ENCODE peak calls at places on chromosomes 5 and 9, in five cellular contexts. One of them, this sample, is unnamed.

GRCh38 chr5:169442354-169443248 is 141.0 kb upstream of the SPDL1 start:
- DNase-seq in CD4-positive, alpha-beta T cell: no peak
- DNase-seq in right lobe of liver: no peak
- DNase-seq in C1 segment of cervical spinal cord: no peak
- DNase-seq in stimulated activated CD8-positive, alpha-beta memory T cell treated with anti-CD3 and anti-CD28 coated beads, Interleukin-4, amount 100 ng/mL, for 24 hours: no peak
- DNase-seq in this sample: no peak

GRCh38 chr5:146359836-146360235 is 21.2 kb downstream of the POU4F3 start:
- DNase-seq in CD4-positive, alpha-beta T cell: no peak
- DNase-seq in right lobe of liver: no peak
- DNase-seq in C1 segment of cervical spinal cord: no peak
- DNase-seq in stimulated activated CD8-positive, alpha-beta memory T cell treated with anti-CD3 and anti-CD28 coated beads, Interleukin-4, amount 100 ng/mL, for 24 hours: no peak
- DNase-seq in this sample: no peak

GRCh38 chr9:22079873-22080341 is 70.8 kb upstream of the CDKN2B start:
- DNase-seq in CD4-positive, alpha-beta T cell: peak; percentile 0
- DNase-seq in right lobe of liver: no peak
- DNase-seq in C1 segment of cervical spinal cord: peak; percentile 18
- DNase-seq in stimulated activated CD8-positive, alpha-beta memory T cell treated with anti-CD3 and anti-CD28 coated beads, Interleukin-4, amount 100 ng/mL, for 24 hours: peak; percentile 5
- DNase-seq in this sample: no peak

GRCh38 chr9:22030101-22030598 is 21.0 kb upstream of the CDKN2B start:
- DNase-seq in CD4-positive, alpha-beta T cell: no peak
- DNase-seq in right lobe of liver: no peak
- DNase-seq in C1 segment of cervical spinal cord: no peak
- DNase-seq in stimulated activated CD8-positive, alpha-beta memory T cell treated with anti-CD3 and anti-CD28 coated beads, Interleukin-4, amount 100 ng/mL, for 24 hours: no peak
- DNase-seq in this sample: no peak

GRCh38 chr5:138650999-138651766 is 76.0 kb upstream of the HSPA9 start:
- DNase-seq in CD4-positive, alpha-beta T cell: no peak
- DNase-seq in right lobe of liver: no peak
- DNase-seq in C1 segment of cervical spinal cord: no peak
- DNase-seq in stimulated activated CD8-positive, alpha-beta memory T cell treated with anti-CD3 and anti-CD28 coated beads, Interleukin-4, amount 100 ng/mL, for 24 hours: no peak
- DNase-seq in this sample: no peak

GRCh38 chr5:144247131-144247530 is 76.5 kb downstream of the KCTD16 start:
- DNase-seq in CD4-positive, alpha-beta T cell: no peak
- DNase-seq in right lobe of liver: no peak
- DNase-seq in C1 segment of cervical spinal cord: no peak
- DNase-seq in stimulated activated CD8-positive, alpha-beta memory T cell treated with anti-CD3 and anti-CD28 coated beads, Interleukin-4, amount 100 ng/mL, for 24 hours: no peak
- DNase-seq in this sample: no peak

GRCh38 chr5:142748568-142749249 is 21.5 kb upstream of the ARHGAP26 start:
- DNase-seq in CD4-positive, alpha-beta T cell: peak; percentile 37
- DNase-seq in right lobe of liver: no peak
- DNase-seq in C1 segment of cervical spinal cord: peak; percentile 31
- DNase-seq in stimulated activated CD8-positive, alpha-beta memory T cell treated with anti-CD3 and anti-CD28 coated beads, Interleukin-4, amount 100 ng/mL, for 24 hours: peak; percentile 32
- DNase-seq in this sample: no peak

GRCh38 chr5:51960617-51961115 is 577.4 kb downstream of the ISL1 start:
- DNase-seq in CD4-positive, alpha-beta T cell: no peak
- DNase-seq in right lobe of liver: no peak
- DNase-seq in C1 segment of cervical spinal cord: no peak
- DNase-seq in stimulated activated CD8-positive, alpha-beta memory T cell treated with anti-CD3 and anti-CD28 coated beads, Interleukin-4, amount 100 ng/mL, for 24 hours: no peak
- DNase-seq in this sample: peak; percentile 4

GRCh38 chr9:109975574-109976327 is 195.8 kb downstream of the PALM2AKAP2 start:
- DNase-seq in CD4-positive, alpha-beta T cell: no peak
- DNase-seq in right lobe of liver: no peak
- DNase-seq in C1 segment of cervical spinal cord: no peak
- DNase-seq in stimulated activated CD8-positive, alpha-beta memory T cell treated with anti-CD3 and anti-CD28 coated beads, Interleukin-4, amount 100 ng/mL, for 24 hours: no peak
- DNase-seq in this sample: no peak

GRCh38 chr5:123155511-123155923 is 66.5 kb downstream of the PRDM6 start:
- DNase-seq in CD4-positive, alpha-beta T cell: no peak
- DNase-seq in right lobe of liver: no peak
- DNase-seq in C1 segment of cervical spinal cord: no peak
- DNase-seq in stimulated activated CD8-positive, alpha-beta memory T cell treated with anti-CD3 and anti-CD28 coated beads, Interleukin-4, amount 100 ng/mL, for 24 hours: no peak
- DNase-seq in this sample: no peak

GRCh38 chr9:129983891-129984290 is 59.1 kb downstream of the FNBP1 start:
- DNase-seq in CD4-positive, alpha-beta T cell: no peak
- DNase-seq in right lobe of liver: no peak
- DNase-seq in C1 segment of cervical spinal cord: no peak
- DNase-seq in stimulated activated CD8-positive, alpha-beta memory T cell treated with anti-CD3 and anti-CD28 coated beads, Interleukin-4, amount 100 ng/mL, for 24 hours: no peak
- DNase-seq in this sample: no peak

GRCh38 chr9:68980341-68980914 is 33.5 kb downstream of the PRKACG start:
- DNase-seq in CD4-positive, alpha-beta T cell: no peak
- DNase-seq in right lobe of liver: no peak
- DNase-seq in C1 segment of cervical spinal cord: no peak
- DNase-seq in stimulated activated CD8-positive, alpha-beta memory T cell treated with anti-CD3 and anti-CD28 coated beads, Interleukin-4, amount 100 ng/mL, for 24 hours: no peak
- DNase-seq in this sample: no peak

GRCh38 chr9:94912700-94913249 is 186.3 kb downstream of the AOPEP start:
- DNase-seq in CD4-positive, alpha-beta T cell: no peak
- DNase-seq in right lobe of liver: no peak
- DNase-seq in C1 segment of cervical spinal cord: no peak
- DNase-seq in stimulated activated CD8-positive, alpha-beta memory T cell treated with anti-CD3 and anti-CD28 coated beads, Interleukin-4, amount 100 ng/mL, for 24 hours: no peak
- DNase-seq in this sample: no peak

GRCh38 chr5:55899344-55899743 is 48.2 kb downstream of the IL31RA start:
- DNase-seq in CD4-positive, alpha-beta T cell: no peak
- DNase-seq in right lobe of liver: no peak
- DNase-seq in C1 segment of cervical spinal cord: no peak
- DNase-seq in stimulated activated CD8-positive, alpha-beta memory T cell treated with anti-CD3 and anti-CD28 coated beads, Interleukin-4, amount 100 ng/mL, for 24 hours: no peak
- DNase-seq in this sample: no peak

GRCh38 chr9:17635115-17635890 is 56.4 kb downstream of the SH3GL2 start:
- DNase-seq in CD4-positive, alpha-beta T cell: no peak
- DNase-seq in right lobe of liver: no peak
- DNase-seq in C1 segment of cervical spinal cord: no peak
- DNase-seq in stimulated activated CD8-positive, alpha-beta memory T cell treated with anti-CD3 and anti-CD28 coated beads, Interleukin-4, amount 100 ng/mL, for 24 hours: no peak
- DNase-seq in this sample: no peak

GRCh38 chr5:127392762-127393161 is 102.2 kb downstream of the MEGF10 start:
- DNase-seq in CD4-positive, alpha-beta T cell: no peak
- DNase-seq in right lobe of liver: no peak
- DNase-seq in C1 segment of cervical spinal cord: no peak
- DNase-seq in stimulated activated CD8-positive, alpha-beta memory T cell treated with anti-CD3 and anti-CD28 coated beads, Interleukin-4, amount 100 ng/mL, for 24 hours: no peak
- DNase-seq in this sample: no peak

GRCh38 chr5:133285583-133286021 is 233.8 kb downstream of the HSPA4 start:
- DNase-seq in CD4-positive, alpha-beta T cell: no peak
- DNase-seq in right lobe of liver: peak; percentile 93
- DNase-seq in C1 segment of cervical spinal cord: no peak
- DNase-seq in stimulated activated CD8-positive, alpha-beta memory T cell treated with anti-CD3 and anti-CD28 coated beads, Interleukin-4, amount 100 ng/mL, for 24 hours: no peak
- DNase-seq in this sample: no peak

GRCh38 chr9:86494644-86495081 is 140.5 kb upstream of the TUT7 start:
- DNase-seq in CD4-positive, alpha-beta T cell: no peak
- DNase-seq in right lobe of liver: no peak
- DNase-seq in C1 segment of cervical spinal cord: no peak
- DNase-seq in stimulated activated CD8-positive, alpha-beta memory T cell treated with anti-CD3 and anti-CD28 coated beads, Interleukin-4, amount 100 ng/mL, for 24 hours: no peak
- DNase-seq in this sample: no peak

GRCh38 chr5:58258984-58259684 is 200.8 kb downstream of the PLK2 start:
- DNase-seq in CD4-positive, alpha-beta T cell: no peak
- DNase-seq in right lobe of liver: no peak
- DNase-seq in C1 segment of cervical spinal cord: no peak
- DNase-seq in stimulated activated CD8-positive, alpha-beta memory T cell treated with anti-CD3 and anti-CD28 coated beads, Interleukin-4, amount 100 ng/mL, for 24 hours: no peak
- DNase-seq in this sample: no peak

GRCh38 chr9:6921335-6921734 is 163.6 kb downstream of the KDM4C start:
- DNase-seq in CD4-positive, alpha-beta T cell: no peak
- DNase-seq in right lobe of liver: no peak
- DNase-seq in C1 segment of cervical spinal cord: no peak
- DNase-seq in stimulated activated CD8-positive, alpha-beta memory T cell treated with anti-CD3 and anti-CD28 coated beads, Interleukin-4, amount 100 ng/mL, for 24 hours: no peak
- DNase-seq in this sample: no peak

GRCh38 chr5:111929892-111930291 is 172.9 kb upstream of the NREP start:
- DNase-seq in CD4-positive, alpha-beta T cell: no peak
- DNase-seq in right lobe of liver: no peak
- DNase-seq in C1 segment of cervical spinal cord: no peak
- DNase-seq in stimulated activated CD8-positive, alpha-beta memory T cell treated with anti-CD3 and anti-CD28 coated beads, Interleukin-4, amount 100 ng/mL, for 24 hours: no peak
- DNase-seq in this sample: no peak

GRCh38 chr9:97900103-97900737 is 22.1 kb downstream of the TRMO start:
- DNase-seq in CD4-positive, alpha-beta T cell: no peak
- DNase-seq in right lobe of liver: no peak
- DNase-seq in C1 segment of cervical spinal cord: no peak
- DNase-seq in stimulated activated CD8-positive, alpha-beta memory T cell treated with anti-CD3 and anti-CD28 coated beads, Interleukin-4, amount 100 ng/mL, for 24 hours: no peak
- DNase-seq in this sample: no peak

GRCh38 chr9:131843989-131844744 is 104.3 kb upstream of the RAPGEF1 start:
- DNase-seq in CD4-positive, alpha-beta T cell: no peak
- DNase-seq in right lobe of liver: no peak
- DNase-seq in C1 segment of cervical spinal cord: no peak
- DNase-seq in stimulated activated CD8-positive, alpha-beta memory T cell treated with anti-CD3 and anti-CD28 coated beads, Interleukin-4, amount 100 ng/mL, for 24 hours: no peak
- DNase-seq in this sample: no peak

GRCh38 chr5:3595102-3595961 is at the start of gene IRX1:
- DNase-seq in CD4-positive, alpha-beta T cell: no peak
- DNase-seq in right lobe of liver: no peak
- DNase-seq in C1 segment of cervical spinal cord: peak; percentile 50
- DNase-seq in stimulated activated CD8-positive, alpha-beta memory T cell treated with anti-CD3 and anti-CD28 coated beads, Interleukin-4, amount 100 ng/mL, for 24 hours: no peak
- DNase-seq in this sample: peak; percentile 10

GRCh38 chr5:163505475-163506457 is at the start of gene MAT2B:
- DNase-seq in CD4-positive, alpha-beta T cell: peak; percentile 90
- DNase-seq in right lobe of liver: peak; percentile 98
- DNase-seq in C1 segment of cervical spinal cord: peak; percentile 95
- DNase-seq in stimulated activated CD8-positive, alpha-beta memory T cell treated with anti-CD3 and anti-CD28 coated beads, Interleukin-4, amount 100 ng/mL, for 24 hours: peak; percentile 94
- DNase-seq in this sample: peak; percentile 96

This sample was measured in hippocampal formation.